ENCODE peak calls at places on chromosomes 2 and 18, in ten cellular contexts. G, F, S, J, E, O, U, K, Y and W are unnamed samples.

GRCh38 chr18:47595816-47596501 is 334.5 kb downstream of the SMAD2 start:
- DNase-seq in G (no peak), E (no peak), O (no peak), J (peak; percentile 13), S (no peak), F (peak; percentile 60), Y (no peak), U (no peak), K (peak; percentile 10), W (no peak)

GRCh38 chr2:12469053-12469625 is 247.6 kb upstream of the TRIB2 start:
- DNase-seq in E (no peak), O (no peak), K (no peak), F (no peak), G (no peak), U (no peak), S (peak; percentile 75), J (no peak), Y (no peak), W (no peak)

GRCh38 chr2:240921319-240922233 is 15.4 kb downstream of the CROCC2 start:
- DNase-seq in Y (peak; percentile 71), J (no peak), U (peak; percentile 25), F (peak; percentile 48), K (no peak), E (peak; percentile 94), S (peak; percentile 82), O (peak; percentile 62), G (peak; percentile 57), W (peak; percentile 93)

GRCh38 chr2:133400411-133400810 is 167.9 kb downstream of the NCKAP5 start:
- DNase-seq in O (no peak), G (no peak), E (no peak), J (no peak), K (no peak), F (no peak), Y (no peak), S (no peak), U (no peak), W (no peak)

GRCh38 chr18:50475538-50476193 is 84.2 kb upstream of the MAPK4 start:
- DNase-seq in Y (no peak), E (no peak), G (no peak), S (no peak), O (no peak), K (no peak), J (no peak), U (no peak), F (no peak), W (no peak)

GRCh38 chr18:79566841-79567370 is 112.7 kb upstream of the CTDP1 start:
- DNase-seq in O (no peak), E (no peak), J (no peak), G (no peak), K (no peak), Y (peak; percentile 23), F (no peak), U (peak; percentile 24), S (no peak), W (no peak)

GRCh38 chr2:46803911-46804670 is 111.5 kb downstream of the MCFD2 start:
- DNase-seq in G (no peak), O (no peak), J (no peak), Y (no peak), E (peak; percentile 92), S (peak; percentile 57), U (no peak), F (peak; percentile 25), K (peak; percentile 68), W (peak; percentile 95)

GRCh38 chr2:6310186-6310909 is 555.4 kb downstream of the CMPK2 start:
- DNase-seq in J (no peak), S (no peak), O (no peak), E (no peak), G (no peak), U (no peak), Y (no peak), F (no peak), K (no peak), W (no peak)

GRCh38 chr2:215435261-215435808 is 533 bp downstream of the FN1 start:
- DNase-seq in F (peak; percentile 47), Y (peak; percentile 42), O (peak; percentile 45), K (no peak), G (peak; percentile 35), S (peak; percentile 36), J (peak; percentile 30), U (no peak), E (peak; percentile 57), W (no peak)

GRCh38 chr2:215435809-215436704 is at the start of gene FN1:
- DNase-seq in S (peak; percentile 100), F (peak; percentile 86), E (peak; percentile 98), J (peak; percentile 62), Y (peak; percentile 92), K (peak; percentile 10), G (peak; percentile 91), O (peak; percentile 94), U (peak; percentile 70), W (peak; percentile 98)

GRCh38 chr2:215439404-215439803 is 3.5 kb upstream of the FN1 start:
- DNase-seq in Y (no peak), E (no peak), G (no peak), J (no peak), S (no peak), F (no peak), O (no peak), K (no peak), U (no peak), W (no peak)

GRCh38 chr2:215436705-215437570 is 1.1 kb upstream of the FN1 start:
- DNase-seq in K (no peak), G (no peak), S (peak; percentile 52), J (no peak), U (no peak), O (no peak), F (peak; percentile 46), Y (no peak), E (no peak), W (no peak)

DNA sequence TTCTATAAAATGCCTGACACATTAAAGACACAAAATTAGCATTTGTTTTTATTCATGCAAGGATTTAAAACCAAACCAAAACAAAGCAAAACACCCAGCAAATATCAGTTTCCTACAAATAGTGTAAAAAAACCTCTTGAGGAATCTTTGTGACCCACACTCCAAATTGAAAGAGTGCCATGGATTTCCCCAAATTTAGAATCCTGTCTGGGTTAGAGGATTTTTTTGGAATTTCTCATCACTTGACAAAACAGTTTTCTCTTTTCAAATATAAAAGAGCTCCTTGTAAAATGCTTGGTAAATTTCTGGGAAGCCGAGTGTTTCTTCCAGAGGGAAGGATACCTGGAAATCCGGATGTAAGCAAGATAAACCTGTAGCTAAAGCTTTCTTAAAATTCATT is 1.7 kb upstream of the FN1 start:
- DNase-seq in O (no peak), G (no peak), U (no peak), F (no peak), S (peak; percentile 16), Y (no peak), K (no peak), J (no peak), E (no peak), W (no peak)
- H3K4me3 ChIP-seq in O (peak overlapping the region; percentile 78), G (no peak overlapping the region), U (no peak overlapping the region), F (no peak overlapping the region), S (peak overlapping the region; percentile 63), Y (no peak overlapping the region), K (no peak overlapping the region), J (no peak overlapping the region), E (peak overlapping the region; percentile 74), W (peak overlapping the region; percentile 44)

DNA sequence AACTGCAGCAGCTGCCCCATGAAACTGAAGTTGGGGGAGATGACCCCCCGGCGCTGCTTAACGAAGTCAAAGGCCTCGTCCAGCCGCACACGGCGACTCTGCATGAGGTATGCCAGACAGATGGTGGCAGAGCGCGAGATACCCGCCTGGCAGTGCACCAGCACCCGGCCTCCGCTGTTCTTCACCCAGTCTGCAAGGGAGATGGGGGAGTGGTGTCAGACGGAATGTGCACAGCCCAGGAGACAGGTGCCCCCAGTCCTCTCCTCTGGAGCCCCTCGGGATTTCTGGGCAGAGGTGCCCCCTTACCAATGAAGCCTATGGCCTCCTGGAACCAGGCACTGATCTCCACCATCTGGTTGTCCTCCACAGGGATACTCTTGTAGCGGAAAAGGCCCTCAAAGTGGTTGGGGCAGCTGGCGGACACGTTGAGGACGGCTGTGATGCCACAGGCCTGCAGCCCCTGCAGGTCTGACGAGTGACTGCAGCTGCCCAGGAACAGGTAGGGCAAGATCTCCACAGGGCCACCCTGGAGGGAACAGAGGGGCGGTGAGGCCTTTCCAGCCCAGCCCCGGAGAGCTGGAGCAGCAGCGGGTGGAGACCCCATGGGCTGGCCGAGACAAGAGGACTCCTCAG is 1.3 kb downstream of the DUSP2 start:
- DNase-seq in F (peak; percentile 61), Y (no peak), U (peak; percentile 64), J (no peak), E (no peak), S (no peak), G (no peak), K (peak; percentile 27), O (no peak), W (no peak)
- H3K4me3 ChIP-seq in F (peak overlapping the region; percentile 73), Y (peak overlapping the region; percentile 47), U (peak overlapping the region; percentile 89), J (no peak overlapping the region), E (no peak overlapping the region), S (no peak overlapping the region), G (peak overlapping the region; percentile 49), K (peak overlapping the region; percentile 93), O (no peak overlapping the region), W (peak overlapping the region; percentile 28)

DNA sequence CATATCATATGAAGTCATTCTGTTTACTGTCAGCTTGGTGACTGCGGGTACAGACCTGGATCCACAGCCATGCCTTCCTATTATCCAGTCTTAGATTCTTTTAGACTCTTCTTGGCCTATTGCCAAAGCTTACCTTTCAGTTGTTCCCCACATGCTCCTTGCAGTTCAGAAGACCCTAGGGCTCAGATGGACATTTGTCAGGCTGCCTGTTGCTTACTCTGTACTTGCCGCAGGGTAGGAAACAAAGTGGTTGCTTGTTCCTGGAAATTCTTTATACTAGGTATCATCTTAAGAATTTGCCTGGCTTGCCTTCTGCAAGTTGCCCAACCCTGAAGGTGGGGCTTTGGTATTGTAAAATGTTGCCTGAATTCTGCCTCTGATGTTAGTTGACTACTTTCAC is 24.4 kb downstream of the CD28 start:
- DNase-seq in E (no peak), O (no peak), U (no peak), F (no peak), J (no peak), G (no peak), S (no peak), K (no peak), Y (no peak), W (no peak)
- H3K4me3 ChIP-seq in E (no peak overlapping the region), O (no peak overlapping the region), U (no peak overlapping the region), F (no peak overlapping the region), J (no peak overlapping the region), G (no peak overlapping the region), S (no peak overlapping the region), K (no peak overlapping the region), Y (no peak overlapping the region), W (no peak overlapping the region)

DNA sequence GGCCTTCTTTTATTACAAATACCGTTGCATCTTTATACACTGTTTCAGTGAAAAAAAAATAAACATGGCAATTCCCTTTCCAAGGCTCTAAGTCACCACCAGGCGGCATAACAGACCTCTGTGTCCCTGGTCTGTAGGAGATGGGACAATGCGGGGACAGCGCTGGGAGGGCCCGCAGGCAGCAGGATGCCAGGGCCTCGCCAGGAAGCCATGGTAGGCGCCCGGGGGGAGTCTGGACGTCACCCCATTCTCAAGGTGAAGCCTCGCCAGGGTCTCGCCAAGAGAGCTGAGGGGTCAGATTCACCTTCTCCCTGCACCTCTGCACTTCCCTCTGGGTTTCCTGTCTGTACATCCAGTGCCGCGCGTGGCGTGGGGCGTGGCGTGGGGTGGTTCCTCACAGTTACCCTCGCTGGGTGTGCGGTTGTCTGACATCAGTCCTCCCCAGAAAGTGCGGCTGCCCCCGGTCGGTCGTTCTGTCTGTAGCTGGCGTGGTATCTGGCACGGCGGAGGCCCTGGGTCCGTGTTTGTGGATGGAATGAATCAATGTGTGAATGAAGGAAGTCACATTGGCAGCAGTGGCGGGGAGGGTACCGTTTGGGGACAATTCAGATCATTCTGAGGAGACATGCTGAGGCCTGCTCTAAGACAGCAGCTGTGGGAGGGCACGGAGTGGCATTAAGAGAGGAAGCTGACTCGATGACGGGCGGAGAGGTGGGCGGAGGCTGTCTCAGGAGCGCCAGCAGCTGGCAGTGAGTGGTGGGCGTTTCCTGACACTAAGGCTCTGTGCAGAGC is 45.9 kb downstream of the LRRFIP1 start:
- DNase-seq in O (no peak), S (peak; percentile 73), U (peak; percentile 96), G (peak; percentile 58), K (peak; percentile 75), F (peak; percentile 87), Y (peak; percentile 86), J (peak; percentile 78), E (peak; percentile 69), W (no peak)
- H3K4me3 ChIP-seq in O (no peak overlapping the region), S (peak overlapping the region; percentile 31), U (peak overlapping the region; percentile 70), G (no peak overlapping the region), K (peak overlapping the region; percentile 64), F (peak overlapping the region; percentile 32), Y (no peak overlapping the region), J (peak overlapping the region; percentile 45), E (no peak overlapping the region), W (no peak overlapping the region)